ENCODE peak calls at places on chromosomes 3 and 15, in five cellular contexts. E is Panc1; O is activated CD4-positive, alpha-beta T cell treated with anti-CD3 and anti-CD28 coated beads for 48 hours; J is activated T-cell treated with anti-CD3 and anti-CD28 coated beads for 1 hour; F is activated gamma-delta T cell. W is an unnamed sample.
A peak's percentile ranks its signal among the peaks of the same experiment; 100 is the strongest.

GRCh38 chr15:65246026-65246714 is 34.9 kb upstream of the CILP start:
- DNase-seq in E (no peak), O (no peak), J (no peak), F (no peak), W (no peak)

GRCh38 chr3:179828738-179829137 is 175.9 kb downstream of the USP13 start:
- DNase-seq in E (no peak), O (no peak), J (no peak), F (no peak), W (no peak)

GRCh38 chr15:69957175-69957574 is 140.5 kb downstream of the TLE3 start:
- DNase-seq in E (no peak), O (no peak), J (no peak), F (no peak), W (no peak)

GRCh38 chr15:74962671-74963070 is 6.1 kb upstream of the RPP25 start:
- DNase-seq in E (no peak), O (no peak), J (no peak), F (no peak), W (no peak)

GRCh38 chr3:48478631-48479555 is 25.1 kb downstream of the SHISA5 start:
- DNase-seq in E (no peak), O (peak; percentile 61), J (no peak), F (peak; percentile 33), W (no peak)

GRCh38 chr3:11566916-11567315 is 76.8 kb downstream of the VGLL4 start:
- DNase-seq in E (no peak), O (no peak), J (no peak), F (no peak), W (no peak)

GRCh38 chr15:64009798-64010241 is 36.5 kb downstream of the DAPK2 start:
- DNase-seq in E (no peak), O (peak; percentile 70), J (peak; percentile 19), F (no peak), W (no peak)

GRCh38 chr3:139811331-139811730 is 123.7 kb upstream of the CLSTN2 start:
- DNase-seq in E (no peak), O (no peak), J (no peak), F (no peak), W (no peak)

GRCh38 chr3:111853071-111853470 is 6.0 kb upstream of the PHLDB2 start:
- DNase-seq in E (no peak), O (no peak), J (no peak), F (no peak), W (no peak)

GRCh38 chr3:148873270-148873927 is 8.3 kb downstream of the CPA3 start:
- DNase-seq in E (no peak), O (no peak), J (no peak), F (no peak), W (no peak)

GRCh38 chr3:45553469-45553974 is 41.0 kb upstream of the LIMD1 start:
- DNase-seq in E (no peak), O (no peak), J (no peak), F (no peak), W (peak; percentile 61)

GRCh38 chr3:128495435-128495970 is 2.5 kb upstream of the GATA2 start:
- DNase-seq in E (no peak), O (no peak), J (no peak), F (no peak), W (peak; percentile 92)

GRCh38 chr3:174202146-174202545 is 657.0 kb upstream of the NAALADL2 start:
- DNase-seq in E (no peak), O (no peak), J (no peak), F (no peak), W (no peak)

GRCh38 chr3:39318311-39318710 is 11.2 kb upstream of the CCR8 start:
- DNase-seq in E (no peak), O (no peak), J (no peak), F (no peak), W (no peak)

GRCh38 chr3:175057406-175057805 is 198.3 kb downstream of the NAALADL2 start:
- DNase-seq in E (no peak), O (no peak), J (no peak), F (no peak), W (no peak)

GRCh38 chr3:32569540-32570425 is 875 bp downstream of the DYNC1LI1 start:
- DNase-seq in E (no peak), O (peak; percentile 62), J (peak; percentile 16), F (peak; percentile 33), W (peak; percentile 38)

GRCh38 chr3:14199641-14200040 is 21.0 kb downstream of the LSM3 start:
- DNase-seq in E (no peak), O (no peak), J (no peak), F (no peak), W (no peak)

GRCh38 chr3:142366434-142366833 is 81.4 kb downstream of the XRN1 start:
- DNase-seq in E (no peak), O (no peak), J (no peak), F (no peak), W (no peak)

GRCh38 chr3:130342821-130343661 is 2.4 kb upstream of the COL6A5 start:
- DNase-seq in E (no peak), O (no peak), J (no peak), F (no peak), W (peak; percentile 27)

GRCh38 chr3:116770815-116771450 is 61.4 kb downstream of the TUSC7 start:
- DNase-seq in E (peak; percentile 74), O (peak; percentile 64), J (no peak), F (no peak), W (peak; percentile 17)

GRCh38 chr15:50953302-50953701 is 44.8 kb downstream of the AP4E1 start:
- DNase-seq in E (no peak), O (no peak), J (no peak), F (no peak), W (no peak)

GRCh38 chr3:162641317-162641716 is 1144.7 kb downstream of the OTOL1 start:
- DNase-seq in E (no peak), O (no peak), J (no peak), F (no peak), W (no peak)

GRCh38 chr15:100464895-100465294 is 63.9 kb downstream of the CERS3 start:
- DNase-seq in E (no peak), O (peak; percentile 3), J (no peak), F (no peak), W (no peak)

GRCh38 chr3:17581421-17582080 is 160.9 kb downstream of the TBC1D5 start:
- DNase-seq in E (no peak), O (no peak), J (no peak), F (no peak), W (no peak)

W was measured in CMK.